ENCODE peak calls at places on chromosomes 11 and 22, in four cellular contexts. N, B, K and P are unnamed samples.
A peak's percentile ranks its signal among the peaks of the same experiment; 100 is the strongest.

GRCh38 chr11:9302448-9302847 is 11.9 kb downstream of the TMEM41B start:
- DNase-seq in K (no peak), N (no peak), B (no peak), P (no peak)

GRCh38 chr11:11583801-11584445 is 37.9 kb downstream of the GALNT18 start:
- DNase-seq in K (no peak), N (no peak), B (no peak), P (no peak)

GRCh38 chr11:16986434-16987204 is 27.6 kb downstream of the PLEKHA7 start:
- DNase-seq in B (peak; percentile 22), N (no peak), K (no peak), P (no peak)

GRCh38 chr11:20448838-20449237 is 61.3 kb downstream of the PRMT3 start:
- DNase-seq in K (no peak), B (no peak), N (no peak), P (no peak)

GRCh38 chr11:75603791-75604736 is 42.0 kb downstream of the SERPINH1 start:
- DNase-seq in K (no peak), N (no peak), B (no peak), P (no peak)

GRCh38 chr11:87722756-87723599 is 452.3 kb downstream of the RAB38 start:
- DNase-seq in B (peak; percentile 64), N (no peak), K (peak; percentile 5), P (no peak)

GRCh38 chr11:86519064-86519911 is 144.6 kb downstream of the CCDC81 start:
- DNase-seq in B (no peak), N (peak; percentile 48), K (no peak), P (no peak)

GRCh38 chr11:79363861-79364378 is 76.9 kb downstream of the TENM4 start:
- DNase-seq in B (no peak), K (no peak), N (no peak), P (no peak)

GRCh38 chr11:971731-972365 is 46.2 kb downstream of the AP2A2 start:
- DNase-seq in B (no peak), K (no peak), N (no peak), P (no peak)

GRCh38 chr11:8318536-8318935 is 54.9 kb upstream of the LMO1 start:
- DNase-seq in B (peak; percentile 81), N (peak; percentile 47), K (no peak), P (no peak)

GRCh38 chr11:133503776-133504175 is 28.5 kb downstream of the OPCML start:
- DNase-seq in B (no peak), K (no peak), N (no peak), P (no peak)

GRCh38 chr11:67634366-67635230 is 4.9 kb upstream of the NUDT8 start:
- DNase-seq in B (peak; percentile 14), K (no peak), N (no peak), P (no peak)

GRCh38 chr22:47307326-47307725 is 544.9 kb downstream of the TBC1D22A start:
- DNase-seq in K (no peak), B (no peak), N (peak; percentile 45), P (no peak)

GRCh38 chr22:28314959-28315358 is 364.7 kb downstream of the TTC28 start:
- DNase-seq in B (no peak), N (no peak), K (no peak), P (no peak)

GRCh38 chr22:35544810-35545209 is 4.2 kb downstream of the RASD2 start:
- DNase-seq in K (no peak), N (no peak), B (no peak), P (no peak)

GRCh38 chr22:42317691-42318547 is 47.5 kb upstream of the TCF20 start:
- DNase-seq in N (no peak), K (peak; percentile 50), B (peak; percentile 67), P (no peak)

GRCh38 chr11:68843703-68844312 is 2.1 kb upstream of the CPT1A start:
- DNase-seq in N (no peak), K (no peak), B (peak; percentile 80), P (peak; percentile 85)

GRCh38 chr11:134246100-134246499 is 7.1 kb downstream of the THYN1 start:
- DNase-seq in B (no peak), K (no peak), N (no peak), P (no peak)

GRCh38 chr11:126754850-126755426 is 245.6 kb downstream of the KIRREL3 start:
- DNase-seq in N (no peak), B (no peak), K (no peak), P (no peak)

GRCh38 chr11:11179239-11179638 is 173.8 kb downstream of the CSNK2A3 start:
- DNase-seq in B (no peak), N (no peak), K (no peak), P (no peak)

GRCh38 chr11:129444274-129444673 is 68.6 kb downstream of the BARX2 start:
- DNase-seq in N (no peak), K (no peak), B (no peak), P (no peak)

GRCh38 chr11:68778205-68778604 is 26.9 kb upstream of the TESMIN start:
- DNase-seq in B (no peak), K (no peak), N (no peak), P (no peak)

GRCh38 chr22:28442951-28443876 is 236.4 kb downstream of the TTC28 start:
- DNase-seq in B (peak; percentile 58), K (peak; percentile 66), N (no peak), P (peak; percentile 41)

GRCh38 chr11:21132146-21132720 is 462.8 kb downstream of the NELL1 start:
- DNase-seq in K (no peak), B (no peak), N (no peak), P (no peak)

GRCh38 chr11:130554241-130555055 is 106.0 kb downstream of the ADAMTS15 start:
- DNase-seq in N (no peak), K (no peak), B (no peak), P (no peak)

GRCh38 chr11:13970986-13971385 is 8.5 kb downstream of the SPON1 start:
- DNase-seq in B (peak; percentile 49), K (peak; percentile 64), N (no peak), P (no peak)

GRCh38 chr11:1619449-1619848 is 2.5 kb downstream of the KRTAP5-4 start:
- DNase-seq in N (peak; percentile 36), B (no peak), K (no peak), P (no peak)

GRCh38 chr11:69708731-69709401 is 5.0 kb upstream of the FGF19 start:
- DNase-seq in B (peak; percentile 54), N (no peak), K (no peak), P (no peak)

DNA sequence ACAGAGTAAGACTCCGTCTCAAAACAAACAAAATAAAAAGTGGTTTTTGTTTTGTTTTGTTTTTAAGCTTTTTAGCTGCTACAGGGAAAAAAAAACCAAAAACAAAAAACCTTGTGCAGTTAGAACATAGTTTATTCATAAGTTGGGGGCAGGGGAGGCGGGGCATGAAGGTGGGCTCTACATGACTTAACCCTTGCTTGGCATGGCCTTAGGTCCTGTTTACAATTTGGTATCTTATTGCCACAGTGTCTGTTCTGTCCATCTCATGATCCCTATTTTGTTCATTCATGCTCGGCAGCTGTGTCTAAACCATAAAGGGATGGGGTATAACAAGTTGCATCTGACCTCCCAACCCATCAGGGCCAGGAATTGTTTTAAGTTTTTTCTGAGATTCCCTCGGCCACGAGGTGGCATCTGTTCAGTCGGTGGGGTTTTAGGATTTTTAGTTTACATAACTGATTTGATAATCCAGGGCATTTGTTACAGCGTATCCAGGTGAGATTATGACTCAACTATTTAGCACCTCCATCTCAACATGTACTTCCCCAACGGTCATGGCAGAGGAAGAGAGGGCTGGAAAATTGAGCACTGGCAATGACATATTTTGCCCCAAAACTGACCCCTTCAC is 6.9 kb downstream of the AP5B1 start:
- DNase-seq in B (no peak), N (no peak), K (no peak), P (no peak)
- TF ChIP-seq TEAD4 in B (no peak), N (no peak), K (no peak), P (no peak)

DNA sequence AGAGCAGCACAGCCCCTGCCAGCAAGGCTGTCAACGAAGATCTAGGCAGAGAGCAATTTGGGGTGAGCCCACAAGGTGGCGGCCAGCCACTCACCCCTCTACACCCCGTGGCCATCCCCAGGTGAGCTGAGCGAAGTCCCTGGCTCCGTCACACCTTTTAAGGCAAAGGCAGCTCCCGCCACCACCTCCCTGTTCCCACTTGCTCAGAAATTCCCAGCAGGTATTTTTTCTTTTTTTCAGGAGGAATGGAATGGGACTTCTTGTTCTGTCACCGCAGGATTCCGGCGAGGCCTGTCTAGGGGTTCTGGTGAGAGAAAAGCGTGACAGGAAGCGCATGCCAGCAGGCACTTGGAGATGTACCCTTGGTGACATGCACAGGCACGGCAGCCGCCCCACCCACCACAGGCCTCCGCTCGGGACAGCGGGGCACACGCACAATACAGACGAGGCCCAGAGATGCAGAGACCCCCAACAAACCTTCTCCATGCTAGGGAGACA is 10.0 kb downstream of the RPL3 start:
- DNase-seq in K (no peak), B (peak; percentile 70), N (peak; percentile 47), P (no peak)
- TF ChIP-seq TEAD4 in K (no peak), B (no peak), N (no peak), P (no peak)

DNA sequence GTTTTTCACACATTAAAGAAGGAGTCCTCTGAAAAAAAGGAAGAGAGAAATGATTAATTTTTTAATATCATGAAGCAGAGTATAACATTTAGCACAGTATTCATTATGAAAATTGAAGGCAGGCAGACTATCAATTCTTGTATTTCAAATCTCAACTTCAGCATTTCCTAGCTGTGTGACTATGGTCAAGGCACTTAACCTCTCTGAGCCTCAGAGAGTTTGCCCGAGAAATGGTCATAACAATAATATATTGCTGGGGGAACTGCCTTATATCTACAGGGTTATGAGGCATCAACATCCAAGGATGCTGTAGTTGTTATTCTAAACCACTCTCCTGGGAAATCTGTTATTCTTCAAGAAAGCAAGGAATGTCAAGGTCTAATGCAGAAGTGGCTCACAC is 1.1 kb downstream of the MS4A18 start:
- DNase-seq in K (no peak), N (no peak), B (no peak), P (no peak)
- TF ChIP-seq TEAD4 in K (no peak), N (no peak), B (no peak), P (no peak)

DNA sequence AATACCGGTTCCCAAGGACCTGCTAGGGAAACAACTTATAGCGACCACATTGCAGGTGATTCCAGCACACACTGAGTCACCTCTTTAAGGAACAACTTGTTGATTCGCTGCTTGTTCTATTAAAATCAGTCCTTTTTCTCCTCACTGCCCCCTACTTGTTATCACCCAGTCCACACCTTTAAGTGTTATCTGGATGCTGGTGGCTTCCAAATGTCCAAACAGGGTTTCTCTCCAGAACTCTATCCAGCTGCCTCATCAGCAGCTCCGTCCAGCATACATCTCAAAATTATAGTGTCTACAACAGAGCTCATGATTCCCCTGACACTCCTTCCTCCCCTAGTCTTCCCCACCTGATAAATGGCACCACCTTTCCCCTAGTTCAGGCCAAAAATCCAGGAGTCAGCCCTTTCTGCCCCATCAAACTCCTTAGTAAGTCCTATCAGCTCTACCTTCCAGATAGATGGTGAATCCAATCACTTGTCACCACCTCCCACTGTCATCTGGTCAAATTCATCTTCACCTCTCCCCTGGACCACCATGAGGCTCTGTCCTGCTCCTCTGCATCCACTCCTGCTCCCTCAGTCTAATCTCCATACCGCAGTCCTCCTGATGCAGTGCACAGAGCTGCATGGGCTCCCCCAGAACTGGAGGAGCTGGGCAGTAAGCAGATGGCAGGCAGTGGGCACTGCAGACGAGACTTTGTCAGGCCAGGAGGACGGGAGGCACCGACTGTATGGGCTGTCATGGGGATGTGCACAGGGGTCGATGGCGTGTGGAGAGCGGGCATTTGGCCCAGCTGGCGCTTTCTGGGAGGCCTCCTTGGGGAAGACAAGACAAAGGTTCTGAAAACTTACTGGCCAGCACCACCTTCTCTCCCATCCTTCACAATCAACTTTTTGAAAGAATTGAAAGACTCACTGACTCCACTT is 19.3 kb downstream of the IL10RA start:
- DNase-seq in B (no peak), K (no peak), N (peak; percentile 80), P (no peak)
- TF ChIP-seq TEAD4 in B (no peak), K (no peak), N (no peak), P (no peak)

GRCh38 chr22:44269757-44270555 is 42.8 kb downstream of the SHISAL1 start:
- DNase-seq in N (no peak), K (no peak), B (no peak), P (no peak)
- TF ChIP-seq TEAD4 in N (no peak), K (no peak), B (no peak), P (no peak)